ENCODE peak calls at places on chromosomes 11 and 22, in ten cellular contexts. O is mammary epithelial cell; X is amniotic epithelial cell; H is HTR-8/SVneo; Z is activated naive CD8-positive, alpha-beta T cell treated with anti-CD3 and anti-CD28 coated beads, Interleukin-2, amount 50 U/mL, for 24 hours; B is WTC11; E is HEK293T; Y is HepG2; S is fibroblast of pulmonary artery; A is MM.1S. J is an unnamed sample.
A peak's percentile ranks its signal among the peaks of the same experiment; 100 is the strongest.

GRCh38 chr22:35397095-35397904 is 2.6 kb upstream of the MCM5 start:
- DNase-seq in S (peak; percentile 45), H (no peak), Z (no peak), Y (peak; percentile 89), O (no peak), B (no peak), X (peak; percentile 39), A (no peak), E (no peak), J (no peak)

GRCh38 chr11:69183613-69184012 is 27.9 kb downstream of the SMIM38 start:
- DNase-seq in S (no peak), B (no peak), Z (no peak), A (no peak), H (no peak), O (no peak), Y (no peak), X (no peak), E (no peak), J (no peak)

GRCh38 chr11:94664336-94664735 is 97.2 kb downstream of the PIWIL4 start:
- DNase-seq in Z (no peak), H (peak; percentile 11), B (no peak), S (no peak), O (peak; percentile 43), E (no peak), X (peak; percentile 46), Y (no peak), A (no peak), J (no peak)

GRCh38 chr11:87432006-87432405 is 394.3 kb downstream of the TMEM135 start:
- DNase-seq in Y (no peak), A (no peak), H (no peak), S (no peak), B (no peak), O (no peak), Z (no peak), X (peak; percentile 48), E (no peak), J (peak; percentile 12)

GRCh38 chr11:18727499-18728236 is 1.7 kb upstream of the IGSF22 start:
- DNase-seq in Z (peak; percentile 61), X (peak; percentile 15), Y (peak; percentile 48), A (peak; percentile 28), S (peak; percentile 36), H (peak; percentile 51), E (peak; percentile 76), O (no peak), B (peak; percentile 78), J (peak; percentile 32)

GRCh38 chr11:10856689-10857603 is 907 bp downstream of the ZBED5 start:
- DNase-seq in A (peak; percentile 34), H (peak; percentile 28), E (peak; percentile 28), Y (peak; percentile 48), X (peak; percentile 39), B (peak; percentile 35), Z (no peak), O (peak; percentile 60), S (peak; percentile 37), J (peak; percentile 47)

GRCh38 chr11:59705281-59705680 is 8.4 kb downstream of the OR10V1 start:
- DNase-seq in S (no peak), H (no peak), A (no peak), Z (no peak), O (no peak), X (no peak), E (no peak), Y (no peak), B (no peak), J (no peak)

GRCh38 chr22:48397531-48398180 is 1430.0 kb downstream of the BRD1 start:
- DNase-seq in E (no peak), H (no peak), O (no peak), X (no peak), A (no peak), Y (no peak), Z (no peak), B (no peak), S (no peak), J (no peak)

GRCh38 chr11:108307751-108308150 is 84.9 kb downstream of the ATM start:
- DNase-seq in O (no peak), H (no peak), B (no peak), X (no peak), Y (no peak), S (no peak), E (no peak), A (no peak), Z (no peak), J (no peak)

GRCh38 chr22:17912942-17913704 is 111.2 kb downstream of the MICAL3 start:
- DNase-seq in Y (no peak), S (no peak), E (no peak), X (no peak), B (no peak), Z (no peak), A (no peak), H (no peak), O (no peak), J (no peak)